ENCODE peak calls at places on chromosomes 2 and 18, in five cellular contexts. L is GM12864; G is gastrocnemius medialis; D is CD8-positive, alpha-beta T cell; Z is IMR-90. X is an unnamed sample.

GRCh38 chr2:205650450-205650849 is 31.9 kb upstream of the NRP2 start:
- DNase-seq in L (no peak), G (no peak), D (no peak), Z (peak), X (peak)

GRCh38 chr2:96393989-96394761 is 58.6 kb downstream of the NCAPH start:
- DNase-seq in L (no peak), G (no peak), D (no peak), Z (no peak), X (no peak)

GRCh38 chr18:54090856-54091255 is 133.6 kb downstream of the MBD2 start:
- DNase-seq in L (no peak), G (no peak), D (no peak), Z (no peak), X (no peak)

GRCh38 chr18:60096428-60096827 is 196.6 kb downstream of the PMAIP1 start:
- DNase-seq in L (no peak), G (no peak), D (no peak), Z (no peak), X (no peak)

GRCh38 chr2:37375721-37376399 is 31.4 kb downstream of the QPCT start:
- DNase-seq in L (no peak), G (no peak), D (no peak), Z (no peak), X (no peak)

GRCh38 chr18:9619056-9619455 is 4.7 kb upstream of the PPP4R1 start:
- DNase-seq in L (no peak), G (no peak), D (no peak), Z (no peak), X (peak)

GRCh38 chr2:73561422-73561821 is 80.8 kb downstream of the NAT8 start:
- DNase-seq in L (no peak), G (no peak), D (no peak), Z (peak), X (peak)

GRCh38 chr2:237434916-237435315 is 21.0 kb upstream of the COL6A3 start:
- DNase-seq in L (peak), G (no peak), D (peak), Z (peak), X (peak)

GRCh38 chr2:225694664-225695063 is 295.2 kb downstream of the NYAP2 start:
- DNase-seq in L (no peak), G (no peak), D (no peak), Z (no peak), X (peak)

GRCh38 chr2:134919360-134920210 is 963 bp downstream of the CCNT2 start:
- DNase-seq in L (peak), G (peak), D (no peak), Z (peak), X (no peak)

GRCh38 chr18:64258111-64258650 is 109.3 kb upstream of the LINC00305 start:
- DNase-seq in L (no peak), G (no peak), D (no peak), Z (no peak), X (no peak)

GRCh38 chr2:26614205-26615128 is 26.7 kb downstream of the CIB4 start:
- DNase-seq in L (no peak), G (no peak), D (no peak), Z (no peak), X (no peak)

GRCh38 chr2:38074047-38074774 is 1.7 kb downstream of the CYP1B1 start:
- DNase-seq in L (no peak), G (no peak), D (no peak), Z (no peak), X (peak)

GRCh38 chr18:8402237-8402636 is 207.0 kb upstream of the RAB12 start:
- DNase-seq in L (no peak), G (no peak), D (no peak), Z (no peak), X (no peak)

GRCh38 chr2:182144780-182145170 is 159.1 kb downstream of the PPP1R1C start:
- DNase-seq in L (no peak), G (no peak), D (no peak), Z (no peak), X (peak)

GRCh38 chr2:239466046-239466754 is 65.4 kb upstream of the HDAC4 start:
- DNase-seq in L (no peak), G (no peak), D (no peak), Z (no peak), X (no peak)

GRCh38 chr2:135997380-135997779 is 12.0 kb upstream of the DARS1 start:
- DNase-seq in L (no peak), G (no peak), D (no peak), Z (no peak), X (no peak)

GRCh38 chr2:176131617-176132396 is 2.3 kb downstream of the HOXD8 start:
- DNase-seq in L (no peak), G (no peak), D (no peak), Z (no peak), X (no peak)

GRCh38 chr18:46431522-46432171 is 225.4 kb downstream of the LOXHD1 start:
- DNase-seq in L (no peak), G (no peak), D (no peak), Z (no peak), X (no peak)

GRCh38 chr2:127386764-127387654 is 766 bp downstream of the MAP3K2 start:
- DNase-seq in L (peak), G (peak), D (peak), Z (peak), X (peak)

GRCh38 chr2:21118302-21118920 is 5.4 kb upstream of the TDRD15 start:
- DNase-seq in L (no peak), G (no peak), D (no peak), Z (peak), X (peak)

GRCh38 chr2:240143801-240144648 is 3.6 kb upstream of the OTOS start:
- DNase-seq in L (no peak), G (peak), D (peak), Z (peak), X (peak)

GRCh38 chr2:54709341-54709809 is 14.1 kb upstream of the EML6 start:
- DNase-seq in L (no peak), G (no peak), D (no peak), Z (no peak), X (no peak)

GRCh38 chr18:39685303-39685902 is 2119.8 kb upstream of the CELF4 start:
- DNase-seq in L (no peak), G (no peak), D (no peak), Z (no peak), X (no peak)

GRCh38 chr2:86790134-86790827 is 432 bp downstream of the CD8A start:
- DNase-seq in L (no peak), G (no peak), D (no peak), Z (no peak), X (no peak)

GRCh38 chr2:86789687-86790133 is 1.0 kb downstream of the CD8A start:
- DNase-seq in L (no peak), G (no peak), D (no peak), Z (no peak), X (no peak)

GRCh38 chr2:86793752-86794151 is 3.0 kb upstream of the CD8A start:
- DNase-seq in L (no peak), G (no peak), D (no peak), Z (no peak), X (no peak)

GRCh38 chr2:86790828-86791561 is at the start of gene CD8A:
- DNase-seq in L (no peak), G (no peak), D (peak), Z (peak), X (peak)

DNA sequence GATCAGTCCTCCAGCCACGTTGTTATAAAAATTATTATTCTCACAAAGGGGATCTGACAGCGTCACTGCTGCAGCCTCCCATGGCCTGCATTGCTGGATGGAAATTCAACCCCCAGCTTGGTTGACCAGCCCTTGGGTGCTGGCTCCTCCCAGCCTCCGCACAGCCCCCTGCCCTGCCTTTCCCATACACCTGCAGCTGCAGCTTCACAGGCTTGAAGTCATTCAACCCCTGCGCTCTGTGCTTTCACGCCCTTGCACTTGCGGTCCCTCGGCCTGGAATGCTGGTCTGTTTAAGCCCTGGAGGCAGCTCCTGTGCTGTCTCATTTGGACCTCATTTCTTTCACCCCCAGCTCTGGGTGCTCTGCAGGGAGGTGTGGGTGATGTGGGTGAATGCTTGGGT is 861 bp upstream of the CD8A start:
- DNase-seq in L (no peak), G (no peak), D (no peak), Z (no peak), X (no peak)
- H3K4me3 ChIP-seq in L (no peak), G (no peak), D (peak), Z (no peak), X (no peak)

GRCh38 chr2:144446136-144446535 is 73.8 kb downstream of the ZEB2 start:
- DNase-seq in L (no peak), G (no peak), D (no peak), Z (no peak), X (no peak)

GRCh38 chr2:144447535-144447934 is 72.4 kb downstream of the ZEB2 start:
- DNase-seq in L (no peak), G (no peak), D (no peak), Z (no peak), X (no peak)

GRCh38 chr2:144451443-144451842 is 68.5 kb downstream of the ZEB2 start:
- DNase-seq in L (no peak), G (no peak), D (no peak), Z (no peak), X (no peak)

GRCh38 chr2:144448389-144449027 is 71.4 kb downstream of the ZEB2 start:
- DNase-seq in L (no peak), G (no peak), D (no peak), Z (no peak), X (no peak)

GRCh38 chr2:144449028-144449406 is 70.9 kb downstream of the ZEB2 start:
- DNase-seq in L (no peak), G (peak), D (no peak), Z (no peak), X (no peak)
- H3K4me3 ChIP-seq in L (peak), G (peak), D (no peak), Z (no peak), X (no peak)

GRCh38 chr18:57863706-57864105 is 60.6 kb upstream of the ATP8B1 start:
- DNase-seq in L (no peak), G (no peak), D (no peak), Z (peak), X (no peak)
- H3K4me3 ChIP-seq in L (no peak), G (no peak), D (no peak), Z (no peak), X (no peak)

DNA sequence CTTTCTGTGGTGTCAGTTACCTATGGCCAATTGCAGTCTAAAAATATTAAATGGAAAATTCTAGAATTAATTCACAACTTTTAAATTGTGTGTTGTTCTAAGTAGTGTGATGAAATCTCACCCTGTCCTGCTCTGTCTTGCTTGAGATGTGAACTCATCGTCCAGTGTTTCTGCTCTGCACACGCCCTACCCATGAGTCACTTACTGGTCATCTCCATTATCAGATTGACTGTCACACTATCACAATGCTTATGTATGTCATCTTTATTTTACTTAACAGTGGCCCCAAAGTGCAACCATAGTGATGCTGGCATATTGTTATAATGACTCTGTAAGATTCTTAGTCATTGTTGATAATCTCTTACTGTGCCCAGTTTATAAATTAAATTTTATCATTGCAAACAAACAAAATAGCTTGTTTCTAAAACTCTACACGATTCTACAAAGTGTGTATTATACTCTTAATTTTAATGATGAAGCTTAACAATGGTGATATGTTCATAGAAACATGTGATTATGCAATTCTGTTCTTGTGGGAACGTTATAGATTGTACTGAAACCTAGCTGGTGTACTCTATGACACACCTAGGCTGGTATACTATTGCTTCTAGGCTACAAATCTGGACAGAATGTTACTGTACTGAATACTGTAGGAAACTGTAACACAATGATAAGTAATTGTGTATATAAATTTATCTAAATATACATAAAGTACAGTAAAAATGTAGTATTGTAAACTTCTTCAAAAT is 1086.8 kb upstream of the PIK3C3 start:
- DNase-seq in L (no peak), G (no peak), D (no peak), Z (peak), X (peak)
- H3K4me3 ChIP-seq in L (no peak), G (no peak), D (no peak), Z (no peak), X (no peak)

GRCh38 chr18:26621161-26622026 is 73.0 kb upstream of the KCTD1 start:
- DNase-seq in L (peak), G (peak), D (no peak), Z (no peak), X (peak)
- H3K4me3 ChIP-seq in L (peak), G (no peak), D (no peak), Z (no peak), X (no peak)

GRCh38 chr2:65429799-65430514 is 2.4 kb downstream of the SPRED2 start:
- DNase-seq in L (no peak), G (no peak), D (no peak), Z (no peak), X (no peak)
- H3K4me3 ChIP-seq in L (peak), G (peak), D (peak), Z (peak), X (peak)